ENCODE peak calls at places on chromosomes 5 and 9, in four cellular contexts. One of them, this sample, is unnamed. For H3K27me3, the result is how much of the 10 kb centered on the place peaks cover.

GRCh38 chr9:127495884-127496555 is 44.7 kb downstream of the LRSAM1 start:
- DNase-seq in astrocyte: no peak
- DNase-seq in right atrium auricular region: no peak
- DNase-seq in adipocyte: no peak
- DNase-seq in this sample: no peak

GRCh38 chr9:110455860-110456259 is 118.2 kb upstream of the TXNDC8 start:
- DNase-seq in astrocyte: no peak
- DNase-seq in right atrium auricular region: no peak
- DNase-seq in adipocyte: no peak
- DNase-seq in this sample: no peak

GRCh38 chr5:135245521-135246499 is 153.2 kb downstream of the MACROH2A1 start:
- DNase-seq in astrocyte: peak
- DNase-seq in right atrium auricular region: peak
- DNase-seq in adipocyte: peak
- DNase-seq in this sample: no peak

GRCh38 chr5:129465945-129466344 is 5.8 kb downstream of the ADAMTS19 start:
- DNase-seq in astrocyte: no peak
- DNase-seq in right atrium auricular region: no peak
- DNase-seq in adipocyte: no peak
- DNase-seq in this sample: no peak

GRCh38 chr5:54516051-54516645 is 1.4 kb upstream of the SNX18 start:
- DNase-seq in astrocyte: peak
- DNase-seq in right atrium auricular region: no peak
- DNase-seq in adipocyte: peak
- DNase-seq in this sample: no peak

GRCh38 chr5:72210913-72211670 is 103.8 kb downstream of the MAP1B start:
- DNase-seq in astrocyte: peak
- DNase-seq in right atrium auricular region: no peak
- DNase-seq in adipocyte: peak
- DNase-seq in this sample: no peak

GRCh38 chr5:143195496-143195895 is 208.0 kb downstream of the NR3C1 start:
- DNase-seq in astrocyte: no peak
- DNase-seq in right atrium auricular region: no peak
- DNase-seq in adipocyte: peak
- DNase-seq in this sample: no peak

GRCh38 chr5:53035868-53036381 is 46.8 kb downstream of the ITGA2 start:
- DNase-seq in astrocyte: peak
- DNase-seq in right atrium auricular region: no peak
- DNase-seq in adipocyte: no peak
- DNase-seq in this sample: no peak

GRCh38 chr5:8773091-8773615 is 772.7 kb downstream of the SEMA5A start:
- DNase-seq in astrocyte: peak
- DNase-seq in right atrium auricular region: no peak
- DNase-seq in adipocyte: no peak
- DNase-seq in this sample: no peak

GRCh38 chr5:132814441-132815294 is 1.6 kb downstream of the SOWAHA start:
- DNase-seq in astrocyte: no peak
- DNase-seq in right atrium auricular region: no peak
- DNase-seq in adipocyte: no peak
- DNase-seq in this sample: no peak

GRCh38 chr5:147055850-147056523 is 177.4 kb upstream of the PPP2R2B start:
- DNase-seq in astrocyte: peak
- DNase-seq in right atrium auricular region: no peak
- DNase-seq in adipocyte: no peak
- DNase-seq in this sample: no peak

GRCh38 chr9:130985606-130986162 is 23.3 kb upstream of the LAMC3 start:
- DNase-seq in astrocyte: no peak
- DNase-seq in right atrium auricular region: no peak
- DNase-seq in adipocyte: no peak
- DNase-seq in this sample: no peak

GRCh38 chr5:61641748-61642565 is 309.9 kb downstream of the ZSWIM6 start:
- DNase-seq in astrocyte: no peak
- DNase-seq in right atrium auricular region: no peak
- DNase-seq in adipocyte: peak
- DNase-seq in this sample: no peak

GRCh38 chr5:109718632-109719031 is 28.9 kb downstream of the MAN2A1 start:
- DNase-seq in astrocyte: no peak
- DNase-seq in right atrium auricular region: no peak
- DNase-seq in adipocyte: no peak
- DNase-seq in this sample: no peak

GRCh38 chr5:137565450-137565849 is 66.3 kb upstream of the SPOCK1 start:
- DNase-seq in astrocyte: peak
- DNase-seq in right atrium auricular region: no peak
- DNase-seq in adipocyte: peak
- DNase-seq in this sample: peak

GRCh38 chr9:96202971-96203780 is 98.8 kb downstream of the HSD17B3 start:
- DNase-seq in astrocyte: no peak
- DNase-seq in right atrium auricular region: no peak
- DNase-seq in adipocyte: no peak
- DNase-seq in this sample: no peak

GRCh38 chr9:124551472-124552339 is 44.5 kb upstream of the NR5A1 start:
- DNase-seq in astrocyte: peak
- DNase-seq in right atrium auricular region: no peak
- DNase-seq in adipocyte: peak
- DNase-seq in this sample: no peak

GRCh38 chr9:2125909-2126308 is 110.8 kb downstream of the SMARCA2 start:
- DNase-seq in astrocyte: no peak
- DNase-seq in right atrium auricular region: no peak
- DNase-seq in adipocyte: no peak
- DNase-seq in this sample: no peak

GRCh38 chr5:6676702-6677101 is 36.5 kb upstream of the TENT4A start:
- DNase-seq in astrocyte: no peak
- DNase-seq in right atrium auricular region: no peak
- DNase-seq in adipocyte: no peak
- DNase-seq in this sample: no peak

GRCh38 chr5:154813736-154814135 is 36.7 kb downstream of the FAXDC2 start:
- DNase-seq in astrocyte: no peak
- DNase-seq in right atrium auricular region: no peak
- DNase-seq in adipocyte: no peak
- DNase-seq in this sample: no peak

GRCh38 chr5:111241696-111242095 is 17.5 kb downstream of the CAMK4 start:
- DNase-seq in astrocyte: no peak
- DNase-seq in right atrium auricular region: no peak
- DNase-seq in adipocyte: no peak
- DNase-seq in this sample: no peak

GRCh38 chr5:98543490-98543889 is 230.0 kb upstream of the RGMB start:
- DNase-seq in astrocyte: no peak
- DNase-seq in right atrium auricular region: no peak
- DNase-seq in adipocyte: no peak
- DNase-seq in this sample: no peak

GRCh38 chr9:38393128-38393809 is 767 bp downstream of the ALDH1B1 start:
- DNase-seq in astrocyte: no peak
- DNase-seq in right atrium auricular region: no peak
- DNase-seq in adipocyte: peak
- DNase-seq in this sample: no peak

GRCh38 chr5:111221139-111221538 is 3.0 kb upstream of the CAMK4 start:
- DNase-seq in astrocyte: no peak
- DNase-seq in right atrium auricular region: no peak
- DNase-seq in adipocyte: no peak
- DNase-seq in this sample: no peak

GRCh38 chr9:88775037-88775471 is 216.2 kb upstream of the S1PR3 start:
- DNase-seq in astrocyte: peak
- DNase-seq in right atrium auricular region: peak
- DNase-seq in adipocyte: peak
- DNase-seq in this sample: peak

GRCh38 chr9:109426621-109427402 is 71.3 kb downstream of the PTPN3 start:
- DNase-seq in astrocyte: no peak
- DNase-seq in right atrium auricular region: peak
- DNase-seq in adipocyte: no peak
- DNase-seq in this sample: no peak

GRCh38 chr5:151213803-151214613 is 9.9 kb downstream of the CCDC69 start:
- DNase-seq in astrocyte: no peak
- DNase-seq in right atrium auricular region: peak
- DNase-seq in adipocyte: peak
- DNase-seq in this sample: no peak

GRCh38 chr9:124045076-124045829 is 33.7 kb downstream of the LHX2 start:
- DNase-seq in astrocyte: no peak
- DNase-seq in right atrium auricular region: peak
- DNase-seq in adipocyte: peak
- DNase-seq in this sample: no peak

GRCh38 chr5:71666321-71666720 is 52.8 kb upstream of the CARTPT start:
- DNase-seq in astrocyte: no peak
- DNase-seq in right atrium auricular region: no peak
- DNase-seq in adipocyte: no peak
- DNase-seq in this sample: no peak

GRCh38 chr5:84450617-84451414 is 66.1 kb upstream of the EDIL3 start:
- DNase-seq in astrocyte: no peak
- DNase-seq in right atrium auricular region: no peak
- DNase-seq in adipocyte: peak
- DNase-seq in this sample: no peak

GRCh38 chr9:124695280-124695890 is 75.7 kb downstream of the NR6A1 start:
- DNase-seq in astrocyte: peak
- DNase-seq in right atrium auricular region: no peak
- DNase-seq in adipocyte: peak
- DNase-seq in this sample: no peak

GRCh38 chr5:14779975-14780374 is 91.6 kb downstream of the ANKH start:
- DNase-seq in astrocyte: no peak
- DNase-seq in right atrium auricular region: no peak
- DNase-seq in adipocyte: no peak
- DNase-seq in this sample: no peak

DNA sequence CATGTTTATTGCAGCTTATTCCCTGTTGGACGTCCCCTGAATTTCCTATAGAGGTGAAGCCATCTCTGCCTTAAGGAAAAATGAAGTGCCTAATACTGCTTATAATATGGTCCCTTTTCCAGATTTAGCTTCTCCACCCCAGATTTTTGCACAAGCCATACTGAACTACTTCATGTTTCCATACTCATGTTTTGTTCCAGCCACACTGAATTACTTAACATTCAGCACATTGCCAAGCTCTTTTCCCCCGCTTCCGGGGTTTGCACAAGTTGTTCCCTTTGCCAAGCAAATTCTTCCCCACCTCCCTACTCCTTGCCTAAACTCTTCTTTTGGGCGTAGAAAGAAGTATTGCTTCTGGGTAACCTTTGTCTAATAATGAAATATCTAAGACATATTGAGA is 1.7 kb upstream of the CNTRL start:
- DNase-seq in astrocyte: peak
- DNase-seq in right atrium auricular region: peak
- DNase-seq in adipocyte: peak
- DNase-seq in this sample: no peak
- H3K4me3 ChIP-seq in astrocyte: no peak
- H3K4me3 ChIP-seq in right atrium auricular region: peak
- H3K4me3 ChIP-seq in adipocyte: peak
- H3K4me3 ChIP-seq in this sample: no peak

GRCh38 chr9:87667164-87667738 is 58.7 kb upstream of the CTSL start:
- DNase-seq in astrocyte: no peak
- DNase-seq in right atrium auricular region: peak
- DNase-seq in adipocyte: peak
- DNase-seq in this sample: no peak

GRCh38 chr9:87668222-87668621 is 57.7 kb upstream of the CTSL start:
- DNase-seq in astrocyte: no peak
- DNase-seq in right atrium auricular region: peak
- DNase-seq in adipocyte: no peak
- DNase-seq in this sample: no peak

GRCh38 chr9:87671478-87671877 is 54.4 kb upstream of the CTSL start:
- DNase-seq in astrocyte: no peak
- DNase-seq in right atrium auricular region: peak
- DNase-seq in adipocyte: no peak
- DNase-seq in this sample: no peak

GRCh38 chr9:87670572-87671264 is 55.2 kb upstream of the CTSL start:
- DNase-seq in astrocyte: no peak
- DNase-seq in right atrium auricular region: peak
- DNase-seq in adipocyte: no peak
- DNase-seq in this sample: no peak

DNA sequence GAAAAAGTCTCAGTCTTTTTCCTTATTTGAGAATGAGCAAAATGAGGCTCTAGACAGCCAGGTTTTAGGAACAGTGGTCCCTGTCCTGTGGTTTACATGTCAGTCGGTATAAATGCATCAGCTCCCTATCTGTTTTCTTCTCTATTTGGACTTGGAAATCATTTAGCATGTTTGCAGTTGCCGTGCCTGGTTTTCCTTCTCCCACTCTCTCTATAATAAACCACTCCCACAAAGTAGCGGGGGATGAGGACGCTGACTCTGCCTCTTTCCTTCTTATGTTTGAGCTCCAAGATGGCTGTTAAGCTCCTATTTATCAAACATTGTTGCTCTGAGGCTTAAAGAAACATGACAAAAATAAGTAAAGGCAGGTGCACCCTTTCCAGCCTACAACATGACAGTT is 57.2 kb upstream of the CTSL start:
- DNase-seq in astrocyte: no peak
- DNase-seq in right atrium auricular region: no peak
- DNase-seq in adipocyte: no peak
- DNase-seq in this sample: no peak
- H3K27me3 ChIP-seq in astrocyte: under half
- H3K27me3 ChIP-seq in right atrium auricular region: under half
- H3K27me3 ChIP-seq in adipocyte: under half
- H3K27me3 ChIP-seq in this sample: under half

DNA sequence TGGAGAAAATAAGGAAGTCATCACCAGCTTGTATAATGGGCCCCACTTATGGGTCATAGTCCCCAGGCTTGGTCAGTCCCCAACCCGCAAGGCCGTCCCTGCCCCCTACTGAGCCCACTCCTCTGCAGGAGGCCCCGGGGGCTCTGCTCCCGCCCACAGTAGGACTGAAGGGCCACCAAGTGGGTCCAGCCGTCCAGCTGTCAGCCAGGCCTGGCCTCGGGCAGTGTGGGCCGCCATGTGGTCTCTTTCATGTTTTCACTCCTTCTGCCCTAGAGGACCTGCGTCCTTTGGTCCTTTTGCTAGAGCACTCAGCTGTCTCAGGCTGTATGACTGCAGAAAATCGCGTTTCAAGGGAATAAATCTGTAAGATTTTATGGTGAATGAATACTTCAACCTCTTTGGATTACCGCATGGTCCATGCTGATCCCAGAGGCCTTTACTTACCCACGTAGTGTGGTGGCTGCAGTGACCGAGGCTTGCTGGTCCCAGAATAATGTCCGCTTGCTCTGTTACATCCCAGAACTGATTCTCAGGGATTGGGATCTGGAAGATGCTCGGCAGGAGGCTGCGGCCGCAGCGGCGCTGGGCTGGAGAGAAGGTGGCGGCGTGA is 105.8 kb upstream of the FAM120A start:
- DNase-seq in astrocyte: no peak
- DNase-seq in right atrium auricular region: no peak
- DNase-seq in adipocyte: no peak
- DNase-seq in this sample: no peak
- H3K4me3 ChIP-seq in astrocyte: peak
- H3K4me3 ChIP-seq in right atrium auricular region: peak
- H3K4me3 ChIP-seq in adipocyte: peak
- H3K4me3 ChIP-seq in this sample: no peak

DNA sequence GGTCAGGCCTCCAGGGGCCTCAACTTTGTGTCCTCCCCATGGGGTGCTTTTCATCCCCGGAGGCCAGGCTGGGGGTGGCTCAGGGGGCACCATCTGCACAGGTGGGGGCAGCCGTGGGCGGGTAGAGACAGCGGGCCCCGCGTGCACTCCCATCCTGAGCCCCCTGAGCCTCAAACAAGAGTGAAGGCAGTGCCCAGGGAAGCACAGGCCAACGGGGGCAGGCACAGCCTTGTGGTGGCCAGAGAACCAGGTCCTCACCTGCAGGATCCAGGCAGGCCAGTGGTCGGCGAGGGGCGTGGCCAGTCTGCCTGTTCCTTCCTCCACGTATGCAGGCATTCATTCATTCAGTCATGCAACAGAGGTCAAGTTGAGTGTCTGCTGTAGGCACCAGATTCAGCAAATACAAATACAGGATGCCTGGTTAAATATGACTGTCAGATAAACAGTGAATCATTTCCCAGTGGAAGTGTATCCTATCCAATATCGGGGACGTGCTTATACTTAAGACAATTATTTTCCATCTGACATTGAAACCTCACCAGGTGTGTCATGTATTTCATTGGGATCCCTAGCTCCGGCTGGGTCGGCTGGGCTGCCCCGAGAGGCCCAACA is 22.3 kb downstream of the KCNT1 start:
- DNase-seq in astrocyte: no peak
- DNase-seq in right atrium auricular region: no peak
- DNase-seq in adipocyte: no peak
- DNase-seq in this sample: no peak
- H3K27me3 ChIP-seq in astrocyte: under half
- H3K27me3 ChIP-seq in right atrium auricular region: under half
- H3K27me3 ChIP-seq in adipocyte: half or more
- H3K27me3 ChIP-seq in this sample: under half

This sample was measured in BJ.